ENCODE peak calls at places on chromosomes 3 and 15, in ten cellular contexts. A is stimulated activated CD8-positive, alpha-beta memory T cell treated with anti-CD3 and anti-CD28 coated beads, Interleukin-15, amount 100 ng/mL, for 4 hours; J is ELR; T is activated naive CD4-positive, alpha-beta T cell; F is T-helper 1 cell; L is left colon; O is NCI-H460; M is cardiac septum; I is iPS DF 6.9; C is neural progenitor cell. N is an unnamed sample.

GRCh38 chr15:66907826-66908502 is 157.4 kb upstream of the SMAD3 start:
- DNase-seq in A (no peak), J (no peak), T (no peak), F (no peak), L (peak; percentile 42), O (no peak), M (peak; percentile 79), I (no peak), C (no peak), N (no peak)

GRCh38 chr3:119311191-119311925 is 17.2 kb downstream of the ARHGAP31 start:
- DNase-seq in A (no peak), J (peak; percentile 93), T (no peak), F (no peak), L (no peak), O (no peak), M (no peak), I (no peak), C (no peak), N (no peak)

GRCh38 chr15:41416742-41417417 is at the start of gene RTF1:
- DNase-seq in A (peak; percentile 96), J (peak; percentile 87), T (peak; percentile 96), F (peak; percentile 93), L (peak; percentile 98), O (peak; percentile 87), M (peak; percentile 99), I (peak; percentile 55), C (peak; percentile 97), N (peak; percentile 96)

GRCh38 chr3:9156604-9157003 is 92.8 kb downstream of the SRGAP3 start:
- DNase-seq in A (no peak), J (no peak), T (no peak), F (no peak), L (no peak), O (no peak), M (no peak), I (no peak), C (no peak), N (no peak)

GRCh38 chr3:31536417-31536991 is 3.8 kb downstream of the STT3B start:
- DNase-seq in A (no peak), J (no peak), T (no peak), F (peak; percentile 18), L (no peak), O (no peak), M (no peak), I (no peak), C (no peak), N (no peak)

GRCh38 chr15:89665449-89666146 is 10.3 kb upstream of the KIF7 start:
- DNase-seq in A (no peak), J (peak; percentile 75), T (no peak), F (peak; percentile 16), L (peak; percentile 76), O (peak; percentile 30), M (peak; percentile 79), I (no peak), C (peak; percentile 82), N (no peak)

GRCh38 chr15:98870788-98871187 is 136.8 kb downstream of the PGPEP1L start:
- DNase-seq in A (no peak), J (no peak), T (no peak), F (no peak), L (no peak), O (no peak), M (no peak), I (no peak), C (no peak), N (no peak)

GRCh38 chr3:71611099-71611498 is 27.6 kb upstream of the FOXP1 start:
- DNase-seq in A (no peak), J (no peak), T (no peak), F (no peak), L (no peak), O (no peak), M (no peak), I (no peak), C (no peak), N (no peak)

GRCh38 chr3:150376001-150376848 is 31.9 kb upstream of the TSC22D2 start:
- DNase-seq in A (no peak), J (no peak), T (no peak), F (no peak), L (peak; percentile 62), O (no peak), M (no peak), I (no peak), C (no peak), N (no peak)

GRCh38 chr3:78847603-78848002 is 920.2 kb downstream of the ROBO1 start:
- DNase-seq in A (no peak), J (no peak), T (no peak), F (no peak), L (no peak), O (no peak), M (no peak), I (no peak), C (no peak), N (no peak)

GRCh38 chr3:140276698-140277097 is 341.7 kb downstream of the CLSTN2 start:
- DNase-seq in A (no peak), J (peak; percentile 7), T (no peak), F (no peak), L (peak; percentile 6), O (no peak), M (no peak), I (no peak), C (peak; percentile 60), N (no peak)

GRCh38 chr3:9970020-9970652 is 16.5 kb downstream of the EMC3 start:
- DNase-seq in A (no peak), J (peak; percentile 83), T (no peak), F (no peak), L (no peak), O (no peak), M (no peak), I (no peak), C (no peak), N (no peak)

GRCh38 chr3:35484939-35485605 is 154.3 kb upstream of the ARPP21 start:
- DNase-seq in A (no peak), J (no peak), T (no peak), F (no peak), L (no peak), O (no peak), M (no peak), I (no peak), C (no peak), N (no peak)

N was measured in CD8-positive, alpha-beta T cell.